ENCODE peak calls at places on chromosomes 11 and 22, in ten cellular contexts. W, P, E, H, S, Y, M, L, B and C are unnamed samples.

GRCh38 chr11:95076416-95076815 is 9.7 kb downstream of the SRSF8 start:
- DNase-seq in W (peak), P (peak), E (peak), H (no peak), S (no peak), Y (no peak), M (no peak), L (no peak), B (no peak), C (peak)

GRCh38 chr11:119101367-119101758 is 290 bp downstream of the DPAGT1 start:
- DNase-seq in W (no peak), P (no peak), E (no peak), H (no peak), S (no peak), Y (peak), M (no peak), L (peak), B (no peak), C (no peak)

GRCh38 chr11:116807601-116808261 is 15.4 kb downstream of the APOA4 start:
- DNase-seq in W (no peak), P (no peak), E (no peak), H (no peak), S (no peak), Y (no peak), M (peak), L (no peak), B (no peak), C (no peak)

GRCh38 chr11:63999349-64000025 is 13.2 kb downstream of the OTUB1 start:
- DNase-seq in W (peak), P (peak), E (no peak), H (peak), S (peak), Y (peak), M (peak), L (peak), B (no peak), C (no peak)

GRCh38 chr11:8327761-8328192 is 64.1 kb upstream of the LMO1 start:
- DNase-seq in W (no peak), P (no peak), E (no peak), H (peak), S (no peak), Y (no peak), M (no peak), L (no peak), B (no peak), C (no peak)

GRCh38 chr11:76161261-76161961 is 44.9 kb downstream of the WNT11 start:
- DNase-seq in W (no peak), P (no peak), E (peak), H (no peak), S (peak), Y (peak), M (no peak), L (no peak), B (no peak), C (no peak)

GRCh38 chr11:69352181-69352580 is 58.2 kb downstream of the MYEOV start:
- DNase-seq in W (peak), P (no peak), E (no peak), H (no peak), S (no peak), Y (no peak), M (no peak), L (no peak), B (no peak), C (no peak)

GRCh38 chr11:74319139-74319538 is 7.7 kb upstream of the P4HA3 start:
- DNase-seq in W (peak), P (peak), E (peak), H (no peak), S (no peak), Y (no peak), M (no peak), L (no peak), B (no peak), C (no peak)

GRCh38 chr22:38250642-38251354 is 22.0 kb downstream of the TMEM184B start:
- DNase-seq in W (no peak), P (no peak), E (no peak), H (no peak), S (no peak), Y (no peak), M (no peak), L (no peak), B (no peak), C (no peak)

GRCh38 chr11:116294630-116295029 is 478.2 kb downstream of the BUD13 start:
- DNase-seq in W (no peak), P (no peak), E (no peak), H (no peak), S (no peak), Y (no peak), M (no peak), L (peak), B (no peak), C (peak)

GRCh38 chr22:23192133-23192532 is 11.8 kb downstream of the BCR start:
- DNase-seq in W (no peak), P (no peak), E (no peak), H (no peak), S (no peak), Y (no peak), M (peak), L (no peak), B (no peak), C (peak)

GRCh38 chr11:8642226-8642625 is 40.2 kb downstream of the TRIM66 start:
- DNase-seq in W (no peak), P (no peak), E (no peak), H (no peak), S (no peak), Y (no peak), M (no peak), L (no peak), B (no peak), C (no peak)

GRCh38 chr11:9704620-9705019 is 40.7 kb downstream of the SWAP70 start:
- DNase-seq in W (no peak), P (no peak), E (no peak), H (no peak), S (no peak), Y (no peak), M (no peak), L (no peak), B (no peak), C (no peak)

GRCh38 chr11:13007702-13008435 is 1.2 kb upstream of the RASSF10 start:
- DNase-seq in W (no peak), P (no peak), E (no peak), H (no peak), S (no peak), Y (no peak), M (no peak), L (peak), B (no peak), C (peak)

GRCh38 chr11:12020546-12020945 is 12.1 kb upstream of the DKK3 start:
- DNase-seq in W (no peak), P (no peak), E (no peak), H (no peak), S (no peak), Y (no peak), M (no peak), L (no peak), B (no peak), C (no peak)

GRCh38 chr11:57424802-57425564 is 1.9 kb downstream of the SLC43A3 start:
- DNase-seq in W (peak), P (peak), E (peak), H (peak), S (peak), Y (peak), M (no peak), L (no peak), B (no peak), C (peak)

GRCh38 chr11:7436657-7437056 is 48.6 kb upstream of the OLFML1 start:
- DNase-seq in W (no peak), P (no peak), E (no peak), H (peak), S (no peak), Y (no peak), M (no peak), L (no peak), B (no peak), C (no peak)

GRCh38 chr11:11003226-11003625 is 145.4 kb upstream of the ZBED5 start:
- DNase-seq in W (no peak), P (no peak), E (no peak), H (no peak), S (no peak), Y (no peak), M (no peak), L (no peak), B (no peak), C (no peak)

GRCh38 chr11:59216654-59217640 is 4.2 kb upstream of the MPEG1 start:
- DNase-seq in W (peak), P (peak), E (peak), H (peak), S (no peak), Y (no peak), M (no peak), L (no peak), B (no peak), C (peak)

GRCh38 chr22:42742940-42743339 is 22.3 kb upstream of the A4GALT start:
- DNase-seq in W (peak), P (no peak), E (no peak), H (peak), S (peak), Y (no peak), M (no peak), L (no peak), B (no peak), C (no peak)

DNA sequence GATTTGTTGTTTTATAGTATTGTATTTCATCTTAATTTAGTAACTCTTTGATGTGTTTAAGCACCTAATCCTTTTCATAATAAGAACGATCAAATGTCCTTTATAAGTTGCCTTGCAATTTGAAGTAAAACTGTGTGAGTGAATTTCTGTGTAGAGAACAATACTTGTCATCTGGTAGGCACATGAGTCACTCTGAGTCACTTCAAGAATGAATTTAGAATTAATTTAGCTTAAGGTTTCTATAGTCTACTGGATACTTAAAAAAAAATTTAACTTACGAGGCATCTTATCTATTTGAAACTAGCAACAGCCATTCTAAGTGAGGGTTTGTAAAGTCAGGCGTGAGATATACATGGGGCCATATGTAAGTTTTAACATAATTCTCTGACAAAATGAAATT is 85.0 kb downstream of the C22orf31 start:
- DNase-seq in W (peak), P (peak), E (peak), H (no peak), S (no peak), Y (no peak), M (no peak), L (no peak), B (peak), C (no peak)
- TF ChIP-seq CTCF in W (no peak), P (no peak), E (no peak), H (no peak), S (no peak), Y (no peak), M (no peak), L (no peak), B (no peak), C (no peak)

GRCh38 chr11:32526715-32527114 is 56.9 kb upstream of the EIF3M start:
- DNase-seq in W (no peak), P (no peak), E (no peak), H (no peak), S (no peak), Y (no peak), M (no peak), L (no peak), B (no peak), C (no peak)
- TF ChIP-seq CTCF in W (no peak), P (no peak), E (no peak), H (no peak), S (no peak), Y (no peak), M (no peak), L (no peak), B (no peak), C (no peak)

GRCh38 chr22:19943665-19944026 is 2.0 kb upstream of the TXNRD2 start:
- DNase-seq in W (peak), P (peak), E (peak), H (no peak), S (no peak), Y (peak), M (no peak), L (no peak), B (no peak), C (no peak)
- TF ChIP-seq CTCF in W (no peak), P (peak), E (peak), H (no peak), S (no peak), Y (no peak), M (no peak), L (no peak), B (no peak), C (no peak)

GRCh38 chr22:20315337-20316216 is 4.3 kb downstream of the DGCR6L start:
- DNase-seq in W (no peak), P (no peak), E (no peak), H (no peak), S (no peak), Y (no peak), M (no peak), L (no peak), B (no peak), C (no peak)
- TF ChIP-seq CTCF in W (no peak), P (no peak), E (no peak), H (no peak), S (no peak), Y (no peak), M (no peak), L (no peak), B (no peak), C (no peak)

GRCh38 chr11:66851698-66852465 is 5.0 kb upstream of the LRFN4 start:
- DNase-seq in W (no peak), P (no peak), E (no peak), H (peak), S (no peak), Y (peak), M (peak), L (peak), B (no peak), C (no peak)
- TF ChIP-seq CTCF in W (peak), P (no peak), E (no peak), H (no peak), S (no peak), Y (no peak), M (no peak), L (no peak), B (no peak), C (no peak)

DNA sequence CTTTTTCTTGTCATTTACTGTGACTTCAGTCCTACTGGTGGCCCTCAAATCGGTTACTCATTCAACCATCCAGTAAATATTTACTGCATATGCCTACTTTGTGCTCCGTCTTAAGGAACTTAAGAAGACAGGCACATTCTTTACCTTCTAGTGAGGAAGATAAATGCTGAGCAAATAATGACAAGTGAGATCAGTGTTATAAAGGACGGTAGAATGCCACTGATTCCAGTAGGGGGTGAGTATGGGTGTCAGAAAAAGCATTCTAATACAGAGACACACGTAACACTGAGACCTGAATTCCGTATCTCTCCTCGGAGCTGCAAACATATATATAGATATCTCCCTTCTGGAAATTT is 1.6 kb downstream of the ANKRD42 start:
- DNase-seq in W (no peak), P (no peak), E (no peak), H (peak), S (no peak), Y (no peak), M (no peak), L (no peak), B (no peak), C (no peak)
- TF ChIP-seq CTCF in W (no peak), P (no peak), E (peak), H (no peak), S (no peak), Y (no peak), M (no peak), L (no peak), B (no peak), C (no peak)

GRCh38 chr11:135035282-135035681 is 623.2 kb upstream of the B3GAT1 start:
- DNase-seq in W (no peak), P (no peak), E (no peak), H (no peak), S (no peak), Y (no peak), M (no peak), L (no peak), B (no peak), C (no peak)

GRCh38 chr11:135036488-135037297 is 624.7 kb upstream of the B3GAT1 start:
- DNase-seq in W (no peak), P (no peak), E (no peak), H (no peak), S (no peak), Y (no peak), M (no peak), L (no peak), B (no peak), C (no peak)

GRCh38 chr11:135037828-135038227 is 625.8 kb upstream of the B3GAT1 start:
- DNase-seq in W (no peak), P (no peak), E (no peak), H (no peak), S (no peak), Y (no peak), M (no peak), L (no peak), B (no peak), C (no peak)

DNA sequence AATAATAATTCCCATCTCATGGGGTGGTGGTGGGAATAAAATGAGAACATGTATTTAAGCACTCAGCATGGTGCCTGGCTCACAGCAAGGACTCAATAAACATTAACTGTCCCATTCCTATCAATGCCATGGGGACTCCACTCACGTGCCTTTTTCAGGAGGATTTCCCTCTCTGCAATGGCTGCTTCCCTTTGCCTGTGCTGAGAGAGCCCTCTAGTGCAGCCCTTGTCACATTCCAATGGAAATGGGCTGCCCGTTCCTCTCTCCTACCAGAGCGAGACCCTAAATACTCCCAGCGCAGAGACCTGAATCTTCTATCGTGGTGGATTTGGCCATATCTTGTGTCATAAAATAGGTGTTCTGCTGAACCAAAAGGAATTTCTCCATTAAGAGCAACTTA is 621.5 kb upstream of the B3GAT1 start:
- DNase-seq in W (no peak), P (peak), E (no peak), H (no peak), S (no peak), Y (no peak), M (no peak), L (peak), B (no peak), C (no peak)
- TF ChIP-seq CTCF in W (no peak), P (no peak), E (no peak), H (no peak), S (peak), Y (peak), M (no peak), L (peak), B (peak), C (no peak)